ENCODE peak calls at places on chromosome 4, in seven cellular contexts. V is upper lobe of left lung, I is prostate gland, N is HCT116, D is transverse colon, U is stomach, H is suprapubic skin. X is an unnamed sample. For H3K4me1 and H3K27me3, the result is how much of the 10 kb centered on the place peaks cover.

GRCh38 chr4:26838055-26838842 is 22.4 kb upstream of the STIM2 start:
- DNase-seq in V (no peak), I (no peak), N (no peak), D (no peak), U (no peak), H (no peak), X (no peak)

GRCh38 chr4:26384380-26385057 is 63.7 kb downstream of the RBPJ start:
- DNase-seq in V (no peak), I (no peak), N (no peak), D (no peak), U (no peak), H (no peak), X (no peak)

GRCh38 chr4:1411436-1412375 is 5.5 kb upstream of the NKX1-1 start:
- DNase-seq in V (no peak), I (no peak), N (no peak), D (no peak), U (peak), H (no peak), X (peak)

GRCh38 chr4:104345598-104346242 is 149.0 kb downstream of the CXXC4 start:
- DNase-seq in V (no peak), I (no peak), N (no peak), D (no peak), U (no peak), H (no peak), X (no peak)

GRCh38 chr4:11720292-11720691 is 291.6 kb upstream of the HS3ST1 start:
- DNase-seq in V (no peak), I (no peak), N (no peak), D (no peak), U (no peak), H (no peak), X (no peak)

GRCh38 chr4:67746797-67747495 is 7.2 kb downstream of the GNRHR start:
- DNase-seq in V (no peak), I (no peak), N (peak), D (no peak), U (no peak), H (no peak), X (no peak)

GRCh38 chr4:106698621-106699195 is 330.1 kb upstream of the GIMD1 start:
- DNase-seq in V (no peak), I (no peak), N (no peak), D (no peak), U (no peak), H (no peak), X (no peak)

GRCh38 chr4:111639120-111639519 is 506.1 kb upstream of the FAM241A start:
- DNase-seq in V (no peak), I (no peak), N (no peak), D (no peak), U (no peak), H (no peak), X (no peak)

GRCh38 chr4:21806991-21807390 is 141.6 kb downstream of the KCNIP4 start:
- DNase-seq in V (no peak), I (no peak), N (no peak), D (no peak), U (no peak), H (no peak), X (no peak)

GRCh38 chr4:3210467-3210866 is 38.5 kb upstream of the MSANTD1 start:
- DNase-seq in V (peak), I (no peak), N (no peak), D (no peak), U (no peak), H (peak), X (no peak)

GRCh38 chr4:10576236-10576635 is 108.3 kb downstream of the CLNK start:
- DNase-seq in V (no peak), I (no peak), N (no peak), D (no peak), U (no peak), H (no peak), X (no peak)

GRCh38 chr4:106892786-106893185 is 143.3 kb downstream of the DKK2 start:
- DNase-seq in V (no peak), I (no peak), N (no peak), D (no peak), U (no peak), H (no peak), X (no peak)

GRCh38 chr4:140252144-140252741 is 98.3 kb upstream of the MAML3 start:
- DNase-seq in V (peak), I (peak), N (no peak), D (peak), U (peak), H (no peak), X (no peak)

GRCh38 chr4:101211146-101211553 is 136.2 kb downstream of the PPP3CA start:
- DNase-seq in V (no peak), I (no peak), N (no peak), D (no peak), U (no peak), H (no peak), X (no peak)

GRCh38 chr4:156815717-156816319 is 155.8 kb downstream of the PDGFC start:
- DNase-seq in V (no peak), I (no peak), N (no peak), D (no peak), U (no peak), H (no peak), X (no peak)

GRCh38 chr4:88446124-88446523 is 10.8 kb upstream of the HERC5 start:
- DNase-seq in V (no peak), I (no peak), N (no peak), D (no peak), U (no peak), H (no peak), X (no peak)

GRCh38 chr4:48449151-48449550 is 34.0 kb upstream of the SLC10A4 start:
- DNase-seq in V (no peak), I (no peak), N (no peak), D (no peak), U (no peak), H (no peak), X (no peak)

GRCh38 chr4:16909245-16909644 is 10.8 kb upstream of the LDB2 start:
- DNase-seq in V (no peak), I (no peak), N (no peak), D (no peak), U (no peak), H (no peak), X (no peak)

GRCh38 chr4:102157984-102158383 is 187.3 kb downstream of the SLC39A8 start:
- DNase-seq in V (no peak), I (no peak), N (no peak), D (no peak), U (no peak), H (no peak), X (no peak)

GRCh38 chr4:163107754-163108153 is 58.9 kb downstream of the NAF1 start:
- DNase-seq in V (no peak), I (no peak), N (peak), D (no peak), U (no peak), H (no peak), X (no peak)

GRCh38 chr4:102339018-102339417 is 6.3 kb downstream of the SLC39A8 start:
- DNase-seq in V (no peak), I (no peak), N (no peak), D (no peak), U (no peak), H (no peak), X (no peak)

GRCh38 chr4:16916719-16917337 is 18.4 kb upstream of the LDB2 start:
- DNase-seq in V (peak), I (no peak), N (peak), D (peak), U (peak), H (no peak), X (no peak)

GRCh38 chr4:71300964-71301363 is 37.9 kb upstream of the SLC4A4 start:
- DNase-seq in V (no peak), I (no peak), N (no peak), D (peak), U (no peak), H (no peak), X (no peak)

GRCh38 chr4:132694775-132695174 is 454.3 kb upstream of the PCDH10 start:
- DNase-seq in V (no peak), I (no peak), N (no peak), D (no peak), U (no peak), H (no peak), X (no peak)

GRCh38 chr4:174808119-174808518 is 20.9 kb downstream of the GLRA3 start:
- DNase-seq in V (no peak), I (no peak), N (no peak), D (no peak), U (no peak), H (no peak), X (no peak)

GRCh38 chr4:143186202-143186601 is 1.5 kb downstream of the USP38 start:
- DNase-seq in V (no peak), I (no peak), N (no peak), D (no peak), U (no peak), H (no peak), X (no peak)

GRCh38 chr4:48372272-48372671 is 30.9 kb downstream of the SLAIN2 start:
- DNase-seq in V (no peak), I (no peak), N (no peak), D (no peak), U (no peak), H (no peak), X (no peak)

GRCh38 chr4:41852229-41852628 is 83.0 kb upstream of the TMEM33 start:
- DNase-seq in V (no peak), I (no peak), N (no peak), D (no peak), U (no peak), H (no peak), X (no peak)

GRCh38 chr4:75344915-75345314 is 169.3 kb downstream of the RCHY1 start:
- DNase-seq in V (no peak), I (no peak), N (no peak), D (no peak), U (no peak), H (no peak), X (no peak)

DNA sequence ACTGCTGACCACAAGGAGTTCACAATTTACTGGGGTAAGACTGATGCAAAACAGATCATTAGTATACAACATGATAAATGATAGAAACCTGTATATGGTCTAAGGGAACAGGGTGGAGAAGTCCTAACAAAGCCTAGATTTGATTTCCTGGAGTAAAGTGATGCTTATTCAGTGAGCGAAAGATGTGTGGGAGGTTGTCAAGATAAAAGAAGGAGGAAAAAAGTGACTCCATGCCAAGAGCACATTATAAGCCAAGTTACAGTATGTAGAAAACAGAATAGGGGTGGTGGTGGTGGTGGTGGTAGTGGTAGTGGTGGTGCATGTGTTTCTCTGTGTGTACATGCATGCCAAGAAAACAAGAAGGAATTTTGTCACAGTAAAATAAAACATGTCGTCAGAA is 325.2 kb downstream of the MAPK10 start:
- DNase-seq in V (no peak), I (no peak), N (no peak), D (no peak), U (no peak), H (no peak), X (no peak)
- H3K4me1 ChIP-seq in V (under half), I (under half), N (under half), D (under half), U (under half), H (under half), X (under half)

DNA sequence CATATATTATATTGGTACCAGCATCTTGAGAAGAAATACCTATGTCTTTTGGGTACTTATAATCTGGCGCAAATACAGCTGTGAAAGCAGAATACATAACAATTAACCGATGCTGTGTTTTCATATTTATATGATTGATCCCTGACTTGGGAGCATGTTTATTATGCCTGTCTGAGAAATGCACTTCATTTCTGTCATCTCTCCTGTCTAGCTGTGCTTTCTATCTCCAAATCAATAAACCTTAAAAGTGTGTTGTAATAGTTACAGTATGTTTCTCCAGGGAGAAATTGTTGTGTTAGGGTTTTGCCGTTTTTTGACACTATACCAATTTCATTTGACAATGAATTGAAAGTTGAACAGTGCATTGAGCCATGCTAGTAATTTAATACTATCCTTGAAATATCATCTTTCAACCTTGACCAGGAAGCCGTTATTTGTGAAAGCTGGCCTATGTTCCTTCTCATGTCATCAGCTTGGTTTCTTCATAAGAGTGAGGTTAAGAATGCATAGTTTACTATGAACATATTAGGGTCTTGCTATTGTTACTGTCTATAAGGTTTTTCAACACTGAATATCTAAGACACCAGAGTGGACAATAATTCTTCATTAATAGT is 206.2 kb upstream of the PCDH18 start:
- DNase-seq in V (no peak), I (no peak), N (no peak), D (no peak), U (no peak), H (no peak), X (no peak)
- TF ChIP-seq POLR2AphosphoS5 in V (no peak), I (no peak), N (no peak), D (no peak), U (no peak), H (no peak), X (no peak)

GRCh38 chr4:188228279-188228678 is 89.0 kb downstream of the TRIML1 start:
- DNase-seq in V (no peak), I (no peak), N (no peak), D (no peak), U (no peak), H (no peak), X (no peak)
- H3K27me3 ChIP-seq in V (under half), I (under half), N (under half), D (under half), U (under half), H (under half), X (under half)

DNA sequence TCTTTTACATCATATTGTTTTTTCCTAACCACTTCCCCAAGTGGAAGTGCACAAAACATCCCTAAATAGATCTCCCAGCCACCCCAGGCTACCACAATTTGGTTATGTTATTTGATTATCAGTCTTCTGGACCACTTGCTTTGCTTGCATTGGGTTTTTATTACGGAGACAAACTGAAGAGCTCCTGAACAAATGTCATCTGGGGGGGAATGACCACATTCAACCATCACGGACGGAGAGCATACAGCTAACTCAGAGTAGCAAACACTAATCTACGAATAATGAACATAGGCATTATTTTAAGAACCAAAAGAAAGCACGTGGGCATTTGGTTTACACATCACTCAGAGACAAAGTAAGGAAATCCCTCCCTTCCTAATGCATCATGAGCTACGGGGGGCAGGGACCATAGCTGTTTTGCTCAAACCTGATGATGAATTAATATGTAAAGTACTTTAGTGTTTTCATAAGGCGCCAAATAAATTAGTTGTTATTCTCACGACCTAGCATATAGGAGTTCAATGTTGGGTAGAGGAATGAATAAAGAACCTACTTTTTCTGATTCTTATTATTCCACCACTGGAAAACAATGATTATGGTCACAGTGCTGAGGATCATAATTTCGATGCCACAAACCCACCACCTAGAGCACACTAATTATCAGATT is 11.6 kb upstream of the TMEM156 start:
- DNase-seq in V (no peak), I (no peak), N (no peak), D (no peak), U (no peak), H (no peak), X (no peak)
- H3K4me1 ChIP-seq in V (under half), I (under half), N (under half), D (under half), U (under half), H (under half), X (under half)